ENCODE peak calls at places on chromosomes 3 and 15, in nine cellular contexts. G, Q, F, R, A, I, O, E and B are unnamed samples.
A peak's percentile ranks its signal among the peaks of the same experiment; 100 is the strongest.

GRCh38 chr3:129988429-129988828 is 13.9 kb downstream of the TRH start:
- DNase-seq in G (no peak), Q (no peak), F (no peak), R (no peak), A (no peak), I (no peak), O (no peak), E (no peak), B (no peak)

GRCh38 chr3:196138927-196139680 is 57.2 kb upstream of the TFRC start:
- DNase-seq in G (no peak), Q (no peak), F (no peak), R (no peak), A (no peak), I (no peak), O (no peak), E (no peak), B (peak; percentile 51)

GRCh38 chr3:98657429-98657828 is 64.0 kb upstream of the CPOX start:
- DNase-seq in G (no peak), Q (peak; percentile 27), F (peak; percentile 6), R (peak; percentile 8), A (no peak), I (peak; percentile 45), O (no peak), E (no peak), B (peak; percentile 30)

GRCh38 chr15:90037961-90038633 is 37.0 kb downstream of the ZNF710 start:
- DNase-seq in G (no peak), Q (peak; percentile 79), F (no peak), R (peak; percentile 7), A (no peak), I (no peak), O (no peak), E (no peak), B (peak; percentile 35)

GRCh38 chr3:193827039-193827669 is 234.1 kb downstream of the OPA1 start:
- DNase-seq in G (no peak), Q (no peak), F (no peak), R (no peak), A (no peak), I (no peak), O (no peak), E (no peak), B (no peak)

GRCh38 chr3:24270204-24270671 is 224.4 kb downstream of the THRB start:
- DNase-seq in G (no peak), Q (no peak), F (no peak), R (peak; percentile 23), A (no peak), I (no peak), O (no peak), E (no peak), B (no peak)

GRCh38 chr3:53045107-53045783 is 628 bp downstream of the SFMBT1 start:
- DNase-seq in G (no peak), Q (peak; percentile 59), F (peak; percentile 26), R (peak; percentile 56), A (peak; percentile 4), I (peak; percentile 52), O (no peak), E (peak; percentile 66), B (peak; percentile 60)

GRCh38 chr3:38164136-38164965 is 986 bp upstream of the OXSR1 start:
- DNase-seq in G (no peak), Q (no peak), F (no peak), R (no peak), A (no peak), I (no peak), O (no peak), E (no peak), B (no peak)

GRCh38 chr3:15794303-15794771 is 3.4 kb downstream of the ANKRD28 start:
- DNase-seq in G (no peak), Q (no peak), F (no peak), R (peak; percentile 85), A (no peak), I (no peak), O (no peak), E (no peak), B (peak; percentile 74)

GRCh38 chr3:190809351-190809750 is 53.1 kb downstream of the GMNC start:
- DNase-seq in G (no peak), Q (no peak), F (no peak), R (no peak), A (no peak), I (no peak), O (no peak), E (no peak), B (no peak)

GRCh38 chr3:126746395-126747177 is 42.5 kb downstream of the CHCHD6 start:
- DNase-seq in G (no peak), Q (no peak), F (no peak), R (no peak), A (no peak), I (no peak), O (no peak), E (no peak), B (peak; percentile 64)

GRCh38 chr3:4752201-4753072 is 226.8 kb upstream of the BHLHE40 start:
- DNase-seq in G (no peak), Q (no peak), F (no peak), R (no peak), A (no peak), I (no peak), O (no peak), E (no peak), B (peak; percentile 36)

GRCh38 chr3:126553284-126553811 is 5.4 kb downstream of the C3orf22 start:
- DNase-seq in G (no peak), Q (no peak), F (no peak), R (no peak), A (no peak), I (peak; percentile 31), O (no peak), E (no peak), B (no peak)